ENCODE peak calls at places on chromosomes 12 and 14, in four cellular contexts. One of them, this sample, is unnamed.

GRCh38 chr14:100838493-100839440 is 12.8 kb downstream of the MEG3 start:
- DNase-seq in PC-3: no peak
- DNase-seq in K562: no peak
- DNase-seq in neural progenitor cell: peak; percentile 85
- DNase-seq in this sample: no peak

GRCh38 chr12:19869413-19869812 is 430.1 kb downstream of the AEBP2 start:
- DNase-seq in PC-3: no peak
- DNase-seq in K562: no peak
- DNase-seq in neural progenitor cell: no peak
- DNase-seq in this sample: no peak

GRCh38 chr12:132669166-132669879 is 17.8 kb downstream of the POLE start:
- DNase-seq in PC-3: no peak
- DNase-seq in K562: no peak
- DNase-seq in neural progenitor cell: no peak
- DNase-seq in this sample: no peak

GRCh38 chr12:5276327-5276880 is 155.5 kb upstream of the NTF3 start:
- DNase-seq in PC-3: no peak
- DNase-seq in K562: no peak
- DNase-seq in neural progenitor cell: no peak
- DNase-seq in this sample: no peak

GRCh38 chr14:74713395-74713735 is 421 bp downstream of the FCF1 start:
- DNase-seq in PC-3: no peak
- DNase-seq in K562: no peak
- DNase-seq in neural progenitor cell: no peak
- DNase-seq in this sample: no peak

GRCh38 chr12:98869886-98870285 is 224.8 kb downstream of the APAF1 start:
- DNase-seq in PC-3: no peak
- DNase-seq in K562: no peak
- DNase-seq in neural progenitor cell: no peak
- DNase-seq in this sample: no peak

GRCh38 chr14:54574528-54574927 is 7.6 kb downstream of the SAMD4A start:
- DNase-seq in PC-3: no peak
- DNase-seq in K562: no peak
- DNase-seq in neural progenitor cell: no peak
- DNase-seq in this sample: no peak

GRCh38 chr12:40693503-40693863 is 1.2 kb downstream of the CNTN1 start:
- DNase-seq in PC-3: no peak
- DNase-seq in K562: no peak
- DNase-seq in neural progenitor cell: peak; percentile 60
- DNase-seq in this sample: no peak

GRCh38 chr12:108962256-108962655 is 58.6 kb downstream of the SVOP start:
- DNase-seq in PC-3: no peak
- DNase-seq in K562: no peak
- DNase-seq in neural progenitor cell: no peak
- DNase-seq in this sample: no peak

GRCh38 chr12:11976005-11976404 is 94.7 kb upstream of the BCL2L14 start:
- DNase-seq in PC-3: no peak
- DNase-seq in K562: no peak
- DNase-seq in neural progenitor cell: no peak
- DNase-seq in this sample: no peak

GRCh38 chr12:3357950-3358525 is 133.0 kb upstream of the PRMT8 start:
- DNase-seq in PC-3: no peak
- DNase-seq in K562: no peak
- DNase-seq in neural progenitor cell: no peak
- DNase-seq in this sample: no peak

GRCh38 chr12:122032570-122032969 is 10.9 kb downstream of the BCL7A start:
- DNase-seq in PC-3: no peak
- DNase-seq in K562: no peak
- DNase-seq in neural progenitor cell: no peak
- DNase-seq in this sample: peak; percentile 79

GRCh38 chr12:20946732-20947131 is 136.2 kb downstream of the SLCO1B3 start:
- DNase-seq in PC-3: peak; percentile 43
- DNase-seq in K562: peak; percentile 10
- DNase-seq in neural progenitor cell: peak; percentile 69
- DNase-seq in this sample: peak; percentile 42

GRCh38 chr12:119870462-119870861 is 6.7 kb downstream of the CIT start:
- DNase-seq in PC-3: peak; percentile 7
- DNase-seq in K562: no peak
- DNase-seq in neural progenitor cell: no peak
- DNase-seq in this sample: no peak

GRCh38 chr14:96217381-96217913 is 12.8 kb downstream of the BDKRB2 start:
- DNase-seq in PC-3: no peak
- DNase-seq in K562: no peak
- DNase-seq in neural progenitor cell: no peak
- DNase-seq in this sample: no peak

GRCh38 chr12:49036029-49036428 is 17.5 kb upstream of the PRKAG1 start:
- DNase-seq in PC-3: no peak
- DNase-seq in K562: no peak
- DNase-seq in neural progenitor cell: no peak
- DNase-seq in this sample: no peak

GRCh38 chr12:75837700-75838099 is 193.9 kb downstream of the PHLDA1 start:
- DNase-seq in PC-3: no peak
- DNase-seq in K562: peak; percentile 23
- DNase-seq in neural progenitor cell: peak; percentile 11
- DNase-seq in this sample: no peak

GRCh38 chr14:92670177-92670576 is 78.2 kb downstream of the LGMN start:
- DNase-seq in PC-3: peak; percentile 11
- DNase-seq in K562: no peak
- DNase-seq in neural progenitor cell: no peak
- DNase-seq in this sample: peak; percentile 29

GRCh38 chr12:68899251-68899771 is 33.7 kb downstream of the CPM start:
- DNase-seq in PC-3: peak; percentile 62
- DNase-seq in K562: no peak
- DNase-seq in neural progenitor cell: no peak
- DNase-seq in this sample: no peak

GRCh38 chr12:128830505-128830893 is 6.7 kb upstream of the SLC15A4 start:
- DNase-seq in PC-3: no peak
- DNase-seq in K562: no peak
- DNase-seq in neural progenitor cell: no peak
- DNase-seq in this sample: peak; percentile 81

GRCh38 chr12:67876305-67876915 is 112.8 kb upstream of the IFNG-AS1 start:
- DNase-seq in PC-3: no peak
- DNase-seq in K562: no peak
- DNase-seq in neural progenitor cell: no peak
- DNase-seq in this sample: no peak

GRCh38 chr14:96156804-96157760 is 47.6 kb upstream of the BDKRB2 start:
- DNase-seq in PC-3: no peak
- DNase-seq in K562: no peak
- DNase-seq in neural progenitor cell: no peak
- DNase-seq in this sample: no peak

GRCh38 chr12:51275088-51275487 is 4.9 kb upstream of the SMAGP start:
- DNase-seq in PC-3: peak; percentile 11
- DNase-seq in K562: no peak
- DNase-seq in neural progenitor cell: peak; percentile 30
- DNase-seq in this sample: no peak

GRCh38 chr14:68286667-68287066 is 467.1 kb downstream of the RAD51B start:
- DNase-seq in PC-3: peak; percentile 66
- DNase-seq in K562: no peak
- DNase-seq in neural progenitor cell: no peak
- DNase-seq in this sample: no peak

GRCh38 chr12:90233168-90234100 is 524.8 kb upstream of the ATP2B1 start:
- DNase-seq in PC-3: no peak
- DNase-seq in K562: no peak
- DNase-seq in neural progenitor cell: no peak
- DNase-seq in this sample: no peak

GRCh38 chr12:27913999-27914614 is 58.4 kb downstream of the PTHLH start:
- DNase-seq in PC-3: no peak
- DNase-seq in K562: no peak
- DNase-seq in neural progenitor cell: no peak
- DNase-seq in this sample: no peak

GRCh38 chr14:100237735-100238418 is 1.1 kb upstream of the YY1 start:
- DNase-seq in PC-3: peak; percentile 66
- DNase-seq in K562: no peak
- DNase-seq in neural progenitor cell: peak; percentile 84
- DNase-seq in this sample: peak; percentile 83

DNA sequence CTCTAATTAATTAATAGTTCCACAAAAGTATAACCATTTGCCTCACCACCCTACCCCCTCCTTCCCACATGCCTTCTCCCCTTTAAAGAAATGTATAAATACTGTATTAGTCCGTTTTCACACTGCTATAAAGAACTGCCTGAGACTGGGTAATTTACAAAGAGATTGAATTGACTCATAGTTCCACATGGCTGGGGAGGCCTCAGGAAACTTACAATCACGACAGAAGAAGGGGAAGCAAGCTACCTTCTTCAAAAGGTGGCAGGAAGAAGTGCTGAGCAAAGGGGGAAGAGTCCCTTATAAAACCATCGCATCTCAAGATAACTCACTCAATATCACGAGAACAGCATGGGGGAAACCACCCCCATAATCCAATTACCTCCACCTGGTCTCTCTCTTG is 8.2 kb upstream of the RESF1 start:
- DNase-seq in PC-3: no peak
- DNase-seq in K562: no peak
- DNase-seq in neural progenitor cell: no peak
- DNase-seq in this sample: peak; percentile 39
- H3K79me2 ChIP-seq in PC-3: no peaks in the 10 kb centered on the region
- H3K79me2 ChIP-seq in K562: no peaks in the 10 kb centered on the region
- H3K79me2 ChIP-seq in neural progenitor cell: no peaks in the 10 kb centered on the region
- H3K79me2 ChIP-seq in this sample: no peaks in the 10 kb centered on the region

DNA sequence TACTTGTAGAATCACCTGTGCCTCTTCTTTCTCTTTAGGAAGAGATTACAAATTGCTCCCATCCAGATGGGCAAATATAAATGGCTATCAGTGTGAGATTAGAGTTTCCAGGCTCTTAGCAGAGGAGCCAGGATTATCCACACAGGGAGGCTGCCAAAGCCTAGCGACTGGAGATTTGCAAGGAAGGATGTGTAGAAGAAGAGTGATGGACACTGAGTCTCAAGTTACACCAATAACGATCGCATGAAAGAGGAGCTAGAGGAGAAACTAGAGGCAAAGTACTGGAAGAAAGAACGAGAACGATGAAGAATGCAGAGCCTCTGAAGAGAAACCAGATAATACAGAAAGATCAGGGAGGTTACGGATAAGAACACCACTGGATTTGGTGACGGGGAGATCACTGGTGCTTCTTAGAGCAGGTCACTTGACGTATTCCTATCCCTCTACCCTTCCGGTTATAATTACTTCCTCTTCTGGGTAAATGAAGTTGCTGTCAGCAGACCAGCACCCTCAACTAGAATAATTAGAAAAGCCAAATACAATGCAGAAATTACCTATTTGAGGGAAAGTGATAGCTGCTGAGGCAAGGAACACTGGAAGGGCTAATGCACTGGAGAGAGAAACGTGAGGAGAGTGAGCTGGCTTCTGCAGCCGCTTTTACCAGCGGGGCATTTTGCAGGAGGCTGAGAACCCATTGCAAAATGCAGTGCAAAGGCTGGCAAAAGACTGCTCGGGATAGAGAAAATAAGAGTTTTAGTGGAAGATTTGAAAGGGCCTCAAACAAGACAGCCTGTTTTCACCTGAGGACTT is 93.2 kb upstream of the HIF1A start:
- DNase-seq in PC-3: no peak
- DNase-seq in K562: no peak
- DNase-seq in neural progenitor cell: peak; percentile 68
- DNase-seq in this sample: peak; percentile 19
- H3K4me3 ChIP-seq in PC-3: no peak overlapping the region
- H3K4me3 ChIP-seq in K562: no peak overlapping the region
- H3K4me3 ChIP-seq in neural progenitor cell: no peak overlapping the region
- H3K4me3 ChIP-seq in this sample: no peak overlapping the region

DNA sequence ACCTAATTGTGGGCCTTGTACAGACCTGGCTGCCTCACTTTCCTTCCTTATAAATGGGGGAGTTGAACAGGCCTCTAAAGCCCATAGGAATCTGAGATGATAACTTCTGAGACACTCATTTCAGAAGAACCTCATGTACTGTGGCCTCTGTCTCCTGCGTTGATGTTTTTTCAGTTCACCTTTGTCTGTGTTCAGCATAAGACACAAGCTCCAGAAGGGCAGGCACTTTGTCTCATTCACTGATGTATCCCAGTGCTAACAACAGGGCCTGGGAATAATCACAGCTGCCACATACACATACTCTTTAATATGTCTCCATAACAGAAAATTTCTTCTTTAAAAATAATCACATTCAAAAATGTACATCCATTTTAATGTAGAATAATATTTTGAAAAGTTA is 3.3 kb downstream of the FGD6 start:
- DNase-seq in PC-3: no peak
- DNase-seq in K562: no peak
- DNase-seq in neural progenitor cell: no peak
- DNase-seq in this sample: no peak
- H3K79me2 ChIP-seq in PC-3: peaks cover 95% of the 10 kb centered on the region
- H3K79me2 ChIP-seq in K562: peaks cover 59% of the 10 kb centered on the region
- H3K79me2 ChIP-seq in neural progenitor cell: peaks cover 89% of the 10 kb centered on the region
- H3K79me2 ChIP-seq in this sample: peaks cover 64% of the 10 kb centered on the region

GRCh38 chr14:24172261-24172860 is 481 bp downstream of the REC8 start:
- DNase-seq in PC-3: no peak
- DNase-seq in K562: no peak
- DNase-seq in neural progenitor cell: peak; percentile 45
- DNase-seq in this sample: no peak
- H3K4me3 ChIP-seq in PC-3: no peak overlapping the region
- H3K4me3 ChIP-seq in K562: no peak overlapping the region
- H3K4me3 ChIP-seq in neural progenitor cell: peak overlapping the region; percentile 60
- H3K4me3 ChIP-seq in this sample: no peak overlapping the region

DNA sequence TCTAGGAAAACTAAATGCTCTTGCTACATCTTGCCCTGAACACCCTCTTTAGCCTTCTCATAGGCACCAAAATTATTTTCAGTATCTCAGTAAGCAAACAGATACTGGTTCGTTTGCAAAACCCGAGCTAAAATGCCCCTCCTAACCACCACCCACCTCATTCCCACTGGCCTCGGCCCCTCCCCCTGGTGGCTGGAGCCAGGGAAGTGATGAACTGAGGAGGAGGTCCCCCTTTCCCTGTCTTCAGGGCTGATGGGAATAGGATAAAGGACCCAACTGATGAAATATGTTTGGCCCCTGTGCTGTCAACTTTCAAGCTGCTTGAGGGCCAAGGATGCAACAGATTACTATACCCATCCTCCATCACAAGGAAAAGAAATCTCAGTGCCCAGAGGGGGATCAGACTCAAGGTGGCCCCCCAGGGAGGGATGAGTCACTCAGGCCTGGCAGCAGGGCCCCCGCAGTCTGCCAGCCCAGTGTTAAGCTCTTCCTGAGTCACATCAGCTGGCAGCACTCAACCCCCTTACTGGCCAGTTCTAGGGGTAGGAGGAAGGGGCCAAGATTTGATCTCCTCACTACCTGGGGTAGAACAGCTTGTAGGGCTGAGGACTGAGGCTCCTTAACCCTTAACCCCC is 1.7 kb downstream of the ANKRD52 start:
- DNase-seq in PC-3: peak; percentile 30
- DNase-seq in K562: no peak
- DNase-seq in neural progenitor cell: peak; percentile 27
- DNase-seq in this sample: no peak
- H3K79me2 ChIP-seq in PC-3: peaks cover 31% of the 10 kb centered on the region
- H3K79me2 ChIP-seq in K562: peaks cover 24% of the 10 kb centered on the region
- H3K79me2 ChIP-seq in neural progenitor cell: peaks cover 30% of the 10 kb centered on the region
- H3K79me2 ChIP-seq in this sample: peaks cover 17% of the 10 kb centered on the region

This sample was measured in OCI-LY7.